ENCODE peak calls at places on chromosomes 3 and 15, in ten cellular contexts. S, I, C, N, U, D, O, G, F and B are unnamed samples.

GRCh38 chr15:100353469-100353868 is 11.7 kb upstream of the ADAMTS17 start:
- DNase-seq in S (no peak), D (no peak), I (no peak), N (no peak), O (no peak), G (no peak), C (no peak), U (no peak), F (peak), B (no peak)

GRCh38 chr3:46674031-46674592 is 19.4 kb downstream of the ALS2CL start:
- DNase-seq in G (no peak), D (no peak), C (no peak), F (no peak), I (no peak), S (no peak), O (no peak), U (no peak), N (no peak), B (peak)

GRCh38 chr3:105365536-105366301 is 990 bp upstream of the ALCAM start:
- DNase-seq in O (no peak), U (no peak), N (no peak), G (peak), C (no peak), F (no peak), D (no peak), S (no peak), I (no peak), B (peak)

GRCh38 chr3:137205394-137206060 is 247.7 kb downstream of the IL20RB start:
- DNase-seq in I (no peak), N (no peak), D (no peak), F (no peak), C (no peak), G (no peak), U (no peak), O (no peak), S (no peak), B (no peak)

GRCh38 chr3:114103181-114103580 is 46.6 kb downstream of the QTRT2 start:
- DNase-seq in G (no peak), N (no peak), C (no peak), D (no peak), F (no peak), I (no peak), O (no peak), U (no peak), S (no peak), B (no peak)

GRCh38 chr3:52705438-52705687 is 228 bp downstream of the GLT8D1 start:
- DNase-seq in I (no peak), F (no peak), G (no peak), C (no peak), N (no peak), O (no peak), S (no peak), U (no peak), D (no peak), B (no peak)

GRCh38 chr3:40780341-40780800 is 255.6 kb downstream of the ZNF621 start:
- DNase-seq in C (no peak), O (peak), N (peak), U (no peak), I (no peak), D (no peak), G (no peak), F (no peak), S (no peak), B (peak)

GRCh38 chr3:174440350-174440716 is 418.8 kb upstream of the NAALADL2 start:
- DNase-seq in C (peak), D (no peak), F (no peak), G (no peak), I (no peak), U (no peak), O (peak), N (no peak), S (no peak), B (no peak)

GRCh38 chr15:70832176-70832575 is 21.8 kb downstream of the LARP6 start:
- DNase-seq in N (no peak), D (no peak), C (no peak), O (no peak), S (no peak), F (no peak), U (no peak), I (no peak), G (no peak), B (no peak)